ENCODE peak calls at places on chromosomes 2 and 18, in five cellular contexts. F, A, J, H and W are unnamed samples.

GRCh38 chr2:489084-489483 is 188.1 kb downstream of the TMEM18 start:
- DNase-seq in F (no peak), A (no peak), J (no peak), H (no peak), W (no peak)

GRCh38 chr18:49362431-49362830 is 98.0 kb downstream of the DYM start:
- DNase-seq in F (no peak), A (no peak), J (no peak), H (no peak), W (no peak)

GRCh38 chr18:63161728-63162195 is 157.8 kb downstream of the BCL2 start:
- DNase-seq in F (peak), A (peak), J (peak), H (peak), W (peak)

GRCh38 chr2:46828039-46828438 is 87.6 kb downstream of the MCFD2 start:
- DNase-seq in F (no peak), A (no peak), J (no peak), H (no peak), W (no peak)

GRCh38 chr18:9696701-9697100 is 11.4 kb upstream of the RAB31 start:
- DNase-seq in F (no peak), A (no peak), J (no peak), H (no peak), W (no peak)

GRCh38 chr2:38438536-38439225 is 61.6 kb upstream of the ATL2 start:
- DNase-seq in F (no peak), A (no peak), J (no peak), H (no peak), W (no peak)

GRCh38 chr2:237327191-237327590 is 86.8 kb downstream of the COL6A3 start:
- DNase-seq in F (no peak), A (no peak), J (no peak), H (no peak), W (no peak)

GRCh38 chr2:96325038-96325883 is at the start of gene ITPRIPL1:
- DNase-seq in F (no peak), A (peak), J (no peak), H (no peak), W (peak)

GRCh38 chr2:71895320-71896161 is 252.1 kb downstream of the CYP26B1 start:
- DNase-seq in F (no peak), A (no peak), J (no peak), H (no peak), W (no peak)